ENCODE peak calls at places on chromosomes 4 and X, in seven cellular contexts. P, F, C, Q, I, R and S are unnamed samples.
A peak's percentile ranks its signal among the peaks of the same experiment; 100 is the strongest.

GRCh38 chr4:108560624-108561023 is 59.8 kb upstream of the RPL34 start:
- DNase-seq in C (peak; percentile 15), Q (peak; percentile 18), I (peak; percentile 31), R (no peak), P (no peak), F (no peak), S (no peak)

GRCh38 chr4:48073567-48074103 is 57.1 kb downstream of the NIPAL1 start:
- DNase-seq in Q (peak; percentile 22), F (no peak), C (peak; percentile 32), R (no peak), I (no peak), P (no peak), S (no peak)

GRCh38 chr4:101141230-101141629 is 206.1 kb downstream of the PPP3CA start:
- DNase-seq in P (no peak), Q (no peak), I (no peak), C (no peak), F (no peak), R (no peak), S (no peak)

GRCh38 chr4:24862073-24862751 is 50.6 kb downstream of the CCDC149 start:
- DNase-seq in Q (no peak), I (no peak), F (no peak), P (no peak), R (no peak), C (no peak), S (no peak)

GRCh38 chr4:152634110-152634760 is 45.6 kb downstream of the TMEM154 start:
- DNase-seq in Q (no peak), F (no peak), R (no peak), C (peak; percentile 53), I (peak; percentile 28), P (no peak), S (no peak)

GRCh38 chr4:20487852-20488251 is 212.4 kb upstream of the PACRGL start:
- DNase-seq in R (no peak), Q (no peak), F (peak; percentile 29), P (no peak), C (peak; percentile 50), I (peak; percentile 21), S (no peak)

GRCh38 chr4:80196259-80197131 is 808 bp upstream of the PRDM8 start:
- DNase-seq in P (no peak), C (no peak), F (peak; percentile 88), Q (no peak), R (no peak), I (no peak), S (no peak)

GRCh38 chr4:33512397-33512796 is 2731.9 kb downstream of the ARAP2 start:
- DNase-seq in I (no peak), F (no peak), P (no peak), R (no peak), Q (no peak), C (no peak), S (no peak)

GRCh38 chr4:153094435-153094834 is 109.8 kb upstream of the TRIM2 start:
- DNase-seq in Q (no peak), P (no peak), R (no peak), C (no peak), I (no peak), F (no peak), S (no peak)

DNA sequence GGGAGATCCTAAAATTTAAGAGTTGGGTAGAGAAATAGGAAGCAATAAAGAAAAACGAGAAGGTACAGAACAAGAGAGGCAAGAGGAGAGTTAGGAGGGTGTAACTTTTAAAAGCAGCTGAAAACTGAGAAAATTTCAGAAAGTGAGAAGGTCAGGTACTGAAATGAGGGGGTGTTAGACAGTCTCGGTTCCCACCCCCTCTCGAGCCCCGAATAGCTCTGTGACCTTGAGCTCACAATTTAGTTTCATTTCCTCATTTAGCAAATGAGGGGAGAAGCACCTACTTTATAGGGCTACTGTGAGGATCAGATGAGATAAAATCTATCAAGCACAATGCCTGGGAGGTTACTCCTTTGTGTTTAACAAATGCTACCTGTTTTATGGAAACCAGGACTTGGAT is 4.8 kb downstream of the UGT8 start:
- DNase-seq in Q (no peak), C (no peak), R (no peak), F (no peak), I (no peak), P (no peak), S (no peak)
- H3K4me3 ChIP-seq in Q (no peak overlapping the region), C (no peak overlapping the region), R (peak overlapping the region; percentile 81), F (no peak overlapping the region), I (no peak overlapping the region), P (no peak overlapping the region), S (no peak overlapping the region)

DNA sequence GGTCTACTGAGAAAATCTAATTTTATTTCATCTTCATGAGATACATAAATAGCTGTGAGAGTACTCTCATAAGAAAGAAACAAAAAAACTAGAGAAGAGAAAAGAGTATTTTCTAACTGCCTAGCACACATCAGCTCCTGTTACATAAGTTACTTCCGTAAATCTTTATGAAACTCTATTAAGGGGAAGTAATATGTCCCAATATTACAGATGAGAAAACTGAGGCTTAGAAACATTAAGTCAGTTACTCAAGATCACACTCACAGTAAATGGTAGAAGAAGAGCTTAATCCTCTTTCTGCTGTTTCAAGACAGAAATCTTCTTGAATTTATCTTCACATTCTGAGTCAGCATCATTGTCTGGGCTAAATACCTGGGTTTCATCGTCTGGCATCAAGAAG is 164.1 kb downstream of the DTHD1 start:
- DNase-seq in Q (no peak), I (no peak), F (no peak), R (no peak), P (no peak), C (no peak), S (no peak)
- TF ChIP-seq CTCF in Q (no peak), I (no peak), F (no peak), R (no peak), P (no peak), C (no peak), S (no peak)

GRCh38 chrX:134634691-134635090 is 23.6 kb downstream of the PLAC1 start:
- DNase-seq in R (no peak), C (peak; percentile 79), P (no peak), I (peak; percentile 89), F (no peak), Q (no peak), S (peak; percentile 52)
- H3K4me3 ChIP-seq in R (no peak overlapping the region), C (no peak overlapping the region), P (no peak overlapping the region), I (no peak overlapping the region), F (no peak overlapping the region), Q (no peak overlapping the region), S (no peak overlapping the region)

DNA sequence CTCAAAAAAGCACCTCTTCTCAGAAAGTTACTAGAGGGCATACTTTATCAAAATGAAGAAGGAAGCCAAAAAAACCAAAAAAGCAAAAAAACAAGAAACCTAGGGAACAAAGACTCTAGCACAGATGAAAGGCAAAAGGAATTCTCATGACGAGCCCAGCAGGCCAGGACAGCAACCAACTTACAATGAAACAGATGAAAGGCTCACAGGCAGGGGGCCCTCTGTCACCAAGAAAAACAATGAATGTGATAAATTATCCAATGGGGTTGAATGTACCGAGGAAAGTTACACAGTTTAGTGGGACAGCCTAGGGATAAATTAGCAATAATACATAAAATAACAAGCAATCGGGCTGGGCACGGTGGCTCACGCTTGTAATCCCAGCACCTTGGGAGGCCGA is 79.0 kb downstream of the GPR82 start:
- DNase-seq in F (peak; percentile 22), I (no peak), Q (no peak), P (no peak), C (no peak), R (no peak), S (no peak)
- TF ChIP-seq CTCF in F (no peak), I (peak; percentile 5), Q (peak; percentile 26), P (no peak), C (no peak), R (no peak), S (no peak)

GRCh38 chrX:107741318-107741813 is 34.2 kb downstream of the TSC22D3 start:
- DNase-seq in Q (no peak), I (no peak), R (no peak), C (no peak), P (no peak), F (no peak), S (no peak)

GRCh38 chrX:107743995-107744394 is 31.6 kb downstream of the TSC22D3 start:
- DNase-seq in Q (no peak), C (no peak), R (no peak), F (no peak), P (no peak), I (no peak), S (no peak)

GRCh38 chrX:107739541-107739940 is 36.0 kb downstream of the TSC22D3 start:
- DNase-seq in Q (no peak), I (no peak), R (no peak), C (no peak), P (no peak), F (no peak), S (no peak)

GRCh38 chrX:107744868-107745267 is 30.7 kb downstream of the TSC22D3 start:
- DNase-seq in P (no peak), F (no peak), I (no peak), C (no peak), R (no peak), Q (no peak), S (no peak)

GRCh38 chrX:107742754-107743191 is 32.8 kb downstream of the TSC22D3 start:
- DNase-seq in R (no peak), F (no peak), I (no peak), Q (peak; percentile 23), C (no peak), P (no peak), S (no peak)
- H3K4me3 ChIP-seq in R (no peak overlapping the region), F (peak overlapping the region; percentile 36), I (peak overlapping the region; percentile 9), Q (no peak overlapping the region), C (no peak overlapping the region), P (no peak overlapping the region), S (no peak overlapping the region)

DNA sequence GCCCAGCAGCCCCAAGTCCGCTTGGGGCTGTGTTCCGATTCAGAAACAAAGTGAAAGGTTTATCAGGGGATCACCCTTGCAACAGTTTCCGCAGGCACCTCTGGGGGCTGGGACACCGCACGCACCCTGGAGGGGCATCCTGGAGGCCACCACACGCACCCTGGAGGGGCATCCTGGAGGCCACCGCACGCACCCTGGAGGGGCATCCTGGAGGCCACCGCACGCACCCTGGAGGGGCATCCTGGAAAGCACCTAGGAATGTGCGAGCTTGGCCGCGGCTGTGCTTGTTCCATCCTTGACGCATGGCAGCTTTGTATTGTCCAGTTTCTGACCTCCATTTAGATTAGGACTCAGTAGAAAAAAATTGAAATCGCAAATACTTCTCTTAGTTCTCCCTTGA is 21.3 kb upstream of the CBR4 start:
- DNase-seq in R (no peak), P (no peak), C (no peak), Q (no peak), F (no peak), I (no peak), S (no peak)
- TF ChIP-seq CTCF in R (no peak), P (no peak), C (no peak), Q (no peak), F (no peak), I (no peak), S (no peak)